ENCODE peak calls at places on chromosomes 4 and X, in eight cellular contexts. L is iris pigment epithelial cell; T is stimulated activated CD8-positive, alpha-beta memory T cell treated with anti-CD3 and anti-CD28 coated beads, Interleukin-15, amount 100 ng/mL, for 1 hour; X is AG20443; N is neural progenitor cell; O is neuronal stem cell; D is GM04504; Z is astrocyte of the hippocampus. V is an unnamed sample.

GRCh38 chr4:52643846-52644245 is 15.3 kb downstream of the USP46 start:
- DNase-seq in L (peak; percentile 76), T (no peak), X (peak; percentile 34), N (no peak), O (no peak), D (peak; percentile 46), Z (peak; percentile 87), V (peak; percentile 68)

GRCh38 chr4:40422309-40422708 is 87.2 kb downstream of the CHRNA9 start:
- DNase-seq in L (no peak), T (no peak), X (no peak), N (no peak), O (no peak), D (no peak), Z (no peak), V (no peak)

GRCh38 chrX:123086768-123087167 is 97.3 kb upstream of the GRIA3 start:
- DNase-seq in L (no peak), T (no peak), X (no peak), N (no peak), O (no peak), D (no peak), Z (no peak), V (no peak)

GRCh38 chr4:121785479-121785878 is 15.6 kb upstream of the EXOSC9 start:
- DNase-seq in L (peak; percentile 31), T (no peak), X (peak; percentile 54), N (no peak), O (no peak), D (no peak), Z (peak; percentile 72), V (peak; percentile 45)

GRCh38 chr4:113548303-113548702 is 213.2 kb downstream of the CAMK2D start:
- DNase-seq in L (no peak), T (no peak), X (no peak), N (no peak), O (no peak), D (no peak), Z (no peak), V (no peak)

GRCh38 chr4:132227349-132228165 is 921.5 kb upstream of the PCDH10 start:
- DNase-seq in L (no peak), T (no peak), X (peak; percentile 17), N (peak; percentile 88), O (no peak), D (no peak), Z (peak; percentile 15), V (peak; percentile 18)

GRCh38 chr4:114879916-114880315 is 233.5 kb downstream of the NDST4 start:
- DNase-seq in L (no peak), T (no peak), X (no peak), N (no peak), O (no peak), D (no peak), Z (no peak), V (no peak)

GRCh38 chr4:99945718-99946345 is 586 bp downstream of the DNAJB14 start:
- DNase-seq in L (peak; percentile 36), T (no peak), X (peak; percentile 56), N (no peak), O (peak; percentile 9), D (no peak), Z (peak; percentile 67), V (peak; percentile 43)

GRCh38 chrX:19514791-19515614 is at the start of gene MAP3K15:
- DNase-seq in L (peak; percentile 4), T (no peak), X (peak; percentile 39), N (peak; percentile 72), O (no peak), D (no peak), Z (peak; percentile 48), V (no peak)

GRCh38 chrX:73851014-73852009 is 288.3 kb downstream of the CHIC1 start:
- DNase-seq in L (peak; percentile 96), T (no peak), X (no peak), N (no peak), O (no peak), D (peak; percentile 90), Z (peak; percentile 96), V (peak; percentile 97)

GRCh38 chrX:31036895-31037294 is 34.9 kb downstream of the FTHL17 start:
- DNase-seq in L (peak; percentile 56), T (no peak), X (peak; percentile 60), N (peak; percentile 71), O (peak; percentile 17), D (peak; percentile 10), Z (peak; percentile 60), V (peak; percentile 44)

GRCh38 chr4:87679449-87680169 is 29.5 kb downstream of the DMP1 start:
- DNase-seq in L (peak; percentile 69), T (peak; percentile 2), X (peak; percentile 73), N (peak; percentile 84), O (peak; percentile 75), D (peak; percentile 22), Z (peak; percentile 71), V (peak; percentile 67)

GRCh38 chr4:37793562-37793961 is 32.9 kb upstream of the PGM2 start:
- DNase-seq in L (peak; percentile 15), T (no peak), X (peak; percentile 17), N (peak; percentile 17), O (no peak), D (no peak), Z (peak; percentile 22), V (peak; percentile 2)